ENCODE peak calls at places on chromosomes 6 and 20, in five cellular contexts. I, S, B, H and P are unnamed samples.

GRCh38 chr6:8831366-8832152 is 396.2 kb upstream of the SLC35B3 start:
- DNase-seq in I (no peak), S (no peak), B (no peak), H (no peak), P (no peak)

GRCh38 chr6:47057830-47058540 is 15.9 kb upstream of the ADGRF1 start:
- DNase-seq in I (no peak), S (no peak), B (no peak), H (no peak), P (no peak)

GRCh38 chr6:36368921-36369880 is 18.3 kb downstream of the ETV7 start:
- DNase-seq in I (no peak), S (no peak), B (peak), H (peak), P (no peak)

GRCh38 chr6:147071786-147072185 is 132.4 kb upstream of the STXBP5 start:
- DNase-seq in I (no peak), S (no peak), B (no peak), H (no peak), P (no peak)

GRCh38 chr6:90294614-90294988 is 2.0 kb downstream of the BACH2 start:
- DNase-seq in I (peak), S (no peak), B (no peak), H (no peak), P (no peak)

GRCh38 chr20:7180261-7181045 is 413.0 kb downstream of the BMP2 start:
- DNase-seq in I (no peak), S (no peak), B (no peak), H (no peak), P (no peak)

GRCh38 chr6:157830354-157831017 is 7.4 kb downstream of the SNX9 start:
- DNase-seq in I (no peak), S (no peak), B (no peak), H (no peak), P (peak)

GRCh38 chr6:42091718-42092023 is 41.3 kb downstream of the TAF8 start:
- DNase-seq in I (no peak), S (no peak), B (no peak), H (no peak), P (no peak)

GRCh38 chr6:56695702-56696101 is 53.0 kb upstream of the DST start:
- DNase-seq in I (no peak), S (no peak), B (no peak), H (no peak), P (no peak)

GRCh38 chr20:50788045-50788867 is 6.6 kb upstream of the BCAS4 start:
- DNase-seq in I (no peak), S (no peak), B (peak), H (peak), P (no peak)

GRCh38 chr6:46380152-46380807 is 111.0 kb downstream of the RCAN2 start:
- DNase-seq in I (no peak), S (no peak), B (no peak), H (no peak), P (no peak)

GRCh38 chr6:158057213-158057987 is 75.7 kb downstream of the SYNJ2 start:
- DNase-seq in I (peak), S (no peak), B (no peak), H (peak), P (no peak)

GRCh38 chr6:22785036-22785435 is 215.7 kb downstream of the HDGFL1 start:
- DNase-seq in I (no peak), S (no peak), B (no peak), H (no peak), P (no peak)

GRCh38 chr6:148316308-148316707 is 26.3 kb upstream of the SASH1 start:
- DNase-seq in I (no peak), S (no peak), B (no peak), H (no peak), P (no peak)

GRCh38 chr6:53011993-53012392 is 16.9 kb upstream of the GSTA4 start:
- DNase-seq in I (no peak), S (no peak), B (no peak), H (no peak), P (no peak)

GRCh38 chr6:7003041-7003440 is 104.7 kb upstream of the RREB1 start:
- DNase-seq in I (no peak), S (no peak), B (no peak), H (no peak), P (no peak)

GRCh38 chr20:48818031-48818370 is 9.8 kb downstream of the PREX1 start:
- DNase-seq in I (no peak), S (no peak), B (no peak), H (no peak), P (no peak)

GRCh38 chr6:165991341-165991740 is 176.3 kb downstream of the TBXT start:
- DNase-seq in I (no peak), S (no peak), B (no peak), H (no peak), P (no peak)

GRCh38 chr6:77038801-77039200 is 424.5 kb downstream of the HTR1B start:
- DNase-seq in I (no peak), S (no peak), B (no peak), H (peak), P (no peak)

GRCh38 chr6:167225903-167226508 is 65.1 kb upstream of the UNC93A start:
- DNase-seq in I (no peak), S (no peak), B (no peak), H (no peak), P (no peak)

GRCh38 chr6:2945069-2945452 is 26.3 kb downstream of the SERPINB6 start:
- DNase-seq in I (no peak), S (no peak), B (no peak), H (no peak), P (no peak)

GRCh38 chr6:56359201-56359899 is 112.0 kb upstream of the COL21A1 start:
- DNase-seq in I (peak), S (no peak), B (no peak), H (peak), P (peak)

GRCh38 chr6:107244082-107244741 is 128.9 kb upstream of the BEND3 start:
- DNase-seq in I (no peak), S (no peak), B (no peak), H (no peak), P (no peak)

GRCh38 chr6:3324262-3324942 is 65.7 kb downstream of the PSMG4 start:
- DNase-seq in I (no peak), S (no peak), B (no peak), H (peak), P (no peak)

GRCh38 chr6:164020142-164020541 is 605.6 kb downstream of the QKI start:
- DNase-seq in I (no peak), S (no peak), B (no peak), H (no peak), P (no peak)

GRCh38 chr20:5949943-5950270 is 426 bp downstream of the TRMT6 start:
- DNase-seq in I (no peak), S (no peak), B (no peak), H (no peak), P (no peak)

GRCh38 chr20:23331450-23331849 is 19.1 kb upstream of the NXT1 start:
- DNase-seq in I (no peak), S (no peak), B (no peak), H (no peak), P (no peak)

GRCh38 chr20:2603816-2604505 is 48.5 kb upstream of the NOP56 start:
- DNase-seq in I (no peak), S (no peak), B (no peak), H (no peak), P (no peak)